ENCODE peak calls at places on chromosomes 16 and 17, in six cellular contexts. One of them, this sample, is unnamed.

GRCh38 chr17:13287226-13287625 is 269.4 kb upstream of the ELAC2 start:
- DNase-seq in MCF 10A: no peak
- DNase-seq in glutamatergic neuron: no peak
- DNase-seq in fibroblast of mammary gland: no peak
- DNase-seq in Peyer's patch: no peak
- DNase-seq in H9: no peak
- DNase-seq in this sample: no peak

GRCh38 chr17:63537001-63537400 is 13.3 kb upstream of the DCAF7 start:
- DNase-seq in MCF 10A: peak; percentile 20
- DNase-seq in glutamatergic neuron: no peak
- DNase-seq in fibroblast of mammary gland: no peak
- DNase-seq in Peyer's patch: no peak
- DNase-seq in H9: no peak
- DNase-seq in this sample: no peak

GRCh38 chr17:42843358-42843934 is 934 bp upstream of the AOC2 start:
- DNase-seq in MCF 10A: peak; percentile 69
- DNase-seq in glutamatergic neuron: peak; percentile 37
- DNase-seq in fibroblast of mammary gland: peak; percentile 80
- DNase-seq in Peyer's patch: no peak
- DNase-seq in H9: no peak
- DNase-seq in this sample: peak; percentile 48

GRCh38 chr17:82242977-82243647 is 14.3 kb downstream of the SLC16A3 start:
- DNase-seq in MCF 10A: peak; percentile 95
- DNase-seq in glutamatergic neuron: no peak
- DNase-seq in fibroblast of mammary gland: peak; percentile 89
- DNase-seq in Peyer's patch: no peak
- DNase-seq in H9: no peak
- DNase-seq in this sample: no peak

GRCh38 chr17:2436516-2436915 is 35.7 kb upstream of the MNT start:
- DNase-seq in MCF 10A: no peak
- DNase-seq in glutamatergic neuron: no peak
- DNase-seq in fibroblast of mammary gland: no peak
- DNase-seq in Peyer's patch: no peak
- DNase-seq in H9: no peak
- DNase-seq in this sample: no peak

GRCh38 chr17:61057257-61057656 is 342.4 kb upstream of the TBX2 start:
- DNase-seq in MCF 10A: peak; percentile 39
- DNase-seq in glutamatergic neuron: no peak
- DNase-seq in fibroblast of mammary gland: no peak
- DNase-seq in Peyer's patch: no peak
- DNase-seq in H9: no peak
- DNase-seq in this sample: no peak

GRCh38 chr17:66951605-66951953 is 12.9 kb upstream of the CACNG4 start:
- DNase-seq in MCF 10A: no peak
- DNase-seq in glutamatergic neuron: no peak
- DNase-seq in fibroblast of mammary gland: no peak
- DNase-seq in Peyer's patch: no peak
- DNase-seq in H9: peak; percentile 64
- DNase-seq in this sample: no peak

GRCh38 chr16:4339909-4340308 is 11.2 kb downstream of the PAM16 start:
- DNase-seq in MCF 10A: no peak
- DNase-seq in glutamatergic neuron: no peak
- DNase-seq in fibroblast of mammary gland: no peak
- DNase-seq in Peyer's patch: no peak
- DNase-seq in H9: no peak
- DNase-seq in this sample: no peak

GRCh38 chr16:1316033-1316405 is 6.6 kb downstream of the UBE2I start:
- DNase-seq in MCF 10A: no peak
- DNase-seq in glutamatergic neuron: no peak
- DNase-seq in fibroblast of mammary gland: no peak
- DNase-seq in Peyer's patch: no peak
- DNase-seq in H9: no peak
- DNase-seq in this sample: no peak
- TF ChIP-seq CTCF in MCF 10A: no peak
- TF ChIP-seq CTCF in glutamatergic neuron: no peak
- TF ChIP-seq CTCF in fibroblast of mammary gland: no peak
- TF ChIP-seq CTCF in Peyer's patch: no peak
- TF ChIP-seq CTCF in H9: no peak
- TF ChIP-seq CTCF in this sample: no peak

DNA sequence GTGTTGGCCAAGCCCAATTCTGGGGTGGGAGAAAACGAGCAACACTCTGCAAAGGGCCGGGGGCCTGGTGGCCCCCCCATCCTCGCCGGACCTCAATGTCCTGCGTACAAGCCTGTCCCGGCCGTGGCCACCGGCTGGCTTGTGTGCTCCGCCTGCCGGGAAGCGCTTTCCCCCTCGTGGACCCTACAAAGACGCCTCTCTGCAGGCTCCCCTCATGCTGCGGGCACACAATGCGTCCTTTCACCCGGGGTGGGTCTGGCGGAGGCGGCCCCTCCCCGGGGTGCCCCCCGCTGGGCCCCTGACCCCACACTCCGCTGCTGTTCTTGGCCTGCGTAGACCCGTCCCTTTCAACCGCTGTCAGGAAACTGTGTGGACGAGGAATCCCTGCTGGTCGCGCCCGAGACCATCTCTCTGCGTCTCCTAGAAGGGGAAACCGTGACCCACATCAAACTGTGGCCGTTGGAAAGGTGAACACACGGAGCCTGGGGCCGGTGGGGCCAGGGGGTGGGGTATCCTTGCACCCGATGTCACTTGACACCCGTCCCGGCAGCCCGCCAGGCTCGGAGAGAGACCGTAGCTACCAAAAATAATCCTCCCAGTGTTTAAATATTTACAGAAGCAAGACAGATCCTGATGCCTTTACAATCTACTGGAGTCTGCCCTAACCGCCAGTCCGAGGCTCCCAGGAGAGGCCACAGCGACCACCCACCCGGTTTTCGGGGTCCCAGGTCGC is 43.6 kb downstream of the TBC1D16 start:
- DNase-seq in MCF 10A: no peak
- DNase-seq in glutamatergic neuron: no peak
- DNase-seq in fibroblast of mammary gland: no peak
- DNase-seq in Peyer's patch: no peak
- DNase-seq in H9: peak; percentile 56
- DNase-seq in this sample: no peak
- TF ChIP-seq CTCF in MCF 10A: no peak
- TF ChIP-seq CTCF in glutamatergic neuron: peak; percentile 4
- TF ChIP-seq CTCF in fibroblast of mammary gland: no peak
- TF ChIP-seq CTCF in Peyer's patch: no peak
- TF ChIP-seq CTCF in H9: peak; percentile 46
- TF ChIP-seq CTCF in this sample: no peak

GRCh38 chr17:9115446-9116265 is 94.3 kb downstream of the NTN1 start:
- DNase-seq in MCF 10A: no peak
- DNase-seq in glutamatergic neuron: peak; percentile 64
- DNase-seq in fibroblast of mammary gland: peak; percentile 76
- DNase-seq in Peyer's patch: no peak
- DNase-seq in H9: peak; percentile 92
- DNase-seq in this sample: peak; percentile 18
- TF ChIP-seq CTCF in MCF 10A: no peak
- TF ChIP-seq CTCF in glutamatergic neuron: no peak
- TF ChIP-seq CTCF in fibroblast of mammary gland: peak; percentile 57
- TF ChIP-seq CTCF in Peyer's patch: no peak
- TF ChIP-seq CTCF in H9: peak; percentile 51
- TF ChIP-seq CTCF in this sample: no peak

GRCh38 chr16:85527042-85527766 is 85.9 kb upstream of the GSE1 start:
- DNase-seq in MCF 10A: no peak
- DNase-seq in glutamatergic neuron: no peak
- DNase-seq in fibroblast of mammary gland: no peak
- DNase-seq in Peyer's patch: no peak
- DNase-seq in H9: no peak
- DNase-seq in this sample: no peak

GRCh38 chr16:85525464-85526117 is 87.5 kb upstream of the GSE1 start:
- DNase-seq in MCF 10A: no peak
- DNase-seq in glutamatergic neuron: no peak
- DNase-seq in fibroblast of mammary gland: no peak
- DNase-seq in Peyer's patch: no peak
- DNase-seq in H9: no peak
- DNase-seq in this sample: no peak

GRCh38 chr16:85524630-85525463 is 88.3 kb upstream of the GSE1 start:
- DNase-seq in MCF 10A: peak; percentile 91
- DNase-seq in glutamatergic neuron: no peak
- DNase-seq in fibroblast of mammary gland: peak; percentile 10
- DNase-seq in Peyer's patch: no peak
- DNase-seq in H9: no peak
- DNase-seq in this sample: no peak

GRCh38 chr16:85527767-85528297 is 85.3 kb upstream of the GSE1 start:
- DNase-seq in MCF 10A: no peak
- DNase-seq in glutamatergic neuron: no peak
- DNase-seq in fibroblast of mammary gland: no peak
- DNase-seq in Peyer's patch: no peak
- DNase-seq in H9: no peak
- DNase-seq in this sample: no peak

GRCh38 chr16:85526132-85526731 is 86.9 kb upstream of the GSE1 start:
- DNase-seq in MCF 10A: no peak
- DNase-seq in glutamatergic neuron: no peak
- DNase-seq in fibroblast of mammary gland: no peak
- DNase-seq in Peyer's patch: no peak
- DNase-seq in H9: no peak
- DNase-seq in this sample: no peak
- TF ChIP-seq CTCF in MCF 10A: no peak
- TF ChIP-seq CTCF in glutamatergic neuron: no peak
- TF ChIP-seq CTCF in fibroblast of mammary gland: no peak
- TF ChIP-seq CTCF in Peyer's patch: no peak
- TF ChIP-seq CTCF in H9: no peak
- TF ChIP-seq CTCF in this sample: no peak

DNA sequence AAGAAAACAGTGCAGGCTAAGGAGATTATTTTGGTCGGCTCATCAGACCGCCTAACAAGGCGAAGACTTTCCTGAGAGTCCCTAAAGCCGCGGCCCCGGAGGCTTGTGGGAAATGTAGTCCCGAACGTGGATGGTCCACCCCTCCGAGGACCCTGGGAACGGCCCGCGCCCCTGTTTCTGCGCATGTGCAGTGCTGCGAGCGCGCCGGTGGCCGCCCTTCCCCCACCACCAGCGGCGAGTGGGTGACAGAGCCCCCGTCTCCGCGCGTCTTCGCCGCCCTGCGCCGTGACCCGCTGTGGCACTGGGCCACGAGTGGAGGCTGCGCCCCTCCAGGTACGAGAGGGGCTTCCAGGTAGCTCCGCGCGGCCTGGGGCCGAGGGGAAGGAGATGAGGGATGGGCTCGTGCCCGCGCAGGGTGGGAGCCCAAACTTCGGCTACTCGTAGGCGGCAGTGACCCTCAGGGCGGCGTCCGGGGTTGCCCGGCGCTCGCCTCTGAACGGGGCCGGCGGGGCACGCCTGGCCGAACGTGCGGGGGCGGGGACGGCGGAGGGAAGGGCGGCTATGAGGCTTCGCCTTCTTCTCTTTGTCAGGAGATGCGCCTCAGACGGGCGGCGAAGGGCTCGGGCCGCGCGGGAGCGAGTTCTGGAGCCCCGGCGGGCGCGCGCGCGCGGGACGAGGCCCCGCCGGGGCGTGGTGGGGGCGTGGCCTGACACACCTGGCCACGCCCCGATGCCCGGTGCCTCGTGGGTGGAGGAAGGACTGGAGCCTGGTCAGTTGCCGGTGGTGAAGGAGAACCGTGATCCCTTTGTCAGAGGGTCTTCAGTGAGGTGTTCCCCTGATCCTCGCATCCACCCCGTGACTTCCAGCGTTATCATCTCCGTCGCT is at the start of gene ZFP1:
- DNase-seq in MCF 10A: peak; percentile 95
- DNase-seq in glutamatergic neuron: peak; percentile 97
- DNase-seq in fibroblast of mammary gland: peak; percentile 88
- DNase-seq in Peyer's patch: peak; percentile 97
- DNase-seq in H9: peak; percentile 94
- DNase-seq in this sample: peak; percentile 97
- TF ChIP-seq CTCF in MCF 10A: no peak
- TF ChIP-seq CTCF in glutamatergic neuron: no peak
- TF ChIP-seq CTCF in fibroblast of mammary gland: no peak
- TF ChIP-seq CTCF in Peyer's patch: no peak
- TF ChIP-seq CTCF in H9: no peak
- TF ChIP-seq CTCF in this sample: no peak

GRCh38 chr17:8791248-8791909 is 7.8 kb downstream of the MFSD6L start:
- DNase-seq in MCF 10A: no peak
- DNase-seq in glutamatergic neuron: no peak
- DNase-seq in fibroblast of mammary gland: no peak
- DNase-seq in Peyer's patch: no peak
- DNase-seq in H9: peak; percentile 8
- DNase-seq in this sample: no peak
- TF ChIP-seq CTCF in MCF 10A: no peak
- TF ChIP-seq CTCF in glutamatergic neuron: no peak
- TF ChIP-seq CTCF in fibroblast of mammary gland: no peak
- TF ChIP-seq CTCF in Peyer's patch: no peak
- TF ChIP-seq CTCF in H9: peak; percentile 64
- TF ChIP-seq CTCF in this sample: peak; percentile 58

DNA sequence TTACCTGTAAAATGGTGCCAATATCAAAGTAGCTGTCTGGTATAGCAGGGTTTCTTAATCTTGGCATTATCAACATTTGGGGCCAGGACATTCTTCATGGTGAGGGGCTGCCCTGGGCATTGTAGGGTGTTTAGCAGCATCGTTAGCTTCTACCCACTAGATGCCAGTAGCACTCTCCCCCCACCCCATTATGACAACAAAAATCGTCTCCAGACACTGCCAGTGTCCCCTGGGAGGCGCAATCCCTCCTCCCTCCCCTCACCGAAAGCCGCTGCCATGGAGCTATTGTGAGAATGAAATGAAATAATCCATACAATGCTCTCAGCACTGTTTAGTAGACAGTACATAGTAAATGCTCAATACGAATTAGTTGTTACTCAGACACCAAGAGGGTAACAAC is 502.8 kb downstream of the NPIPA7 start:
- DNase-seq in MCF 10A: no peak
- DNase-seq in glutamatergic neuron: peak; percentile 26
- DNase-seq in fibroblast of mammary gland: no peak
- DNase-seq in Peyer's patch: no peak
- DNase-seq in H9: no peak
- DNase-seq in this sample: no peak
- TF ChIP-seq CTCF in MCF 10A: no peak
- TF ChIP-seq CTCF in glutamatergic neuron: no peak
- TF ChIP-seq CTCF in fibroblast of mammary gland: no peak
- TF ChIP-seq CTCF in Peyer's patch: no peak
- TF ChIP-seq CTCF in H9: no peak
- TF ChIP-seq CTCF in this sample: no peak

This sample was measured in endothelial cell.